ENCODE peak calls at places on chromosomes 1 and 21, in nine cellular contexts. S is GM04504; C is GM23248; L is naive thymus-derived CD8-positive, alpha-beta T cell; X is progenitor cell of endocrine pancreas; M is activated T-helper 1 cell treated with anti-CD3 and anti-CD28 coated beads, Interleukin-12 subunit alpha, Interleukin-12 subunit beta, Interleukin-2, Interleukin-4 antibody, amounts not matched to agents 30 ng/mL and 10 ng/mL and 1 ng/mL, durations not matched to agents 14 hours and 24 hours and 36 hours; Y is stimulated activated CD4-positive, alpha-beta T cell treated with anti-CD3 and anti-CD28 coated beads, Interleukin-12 subunit alpha, Interleukin-12 subunit beta, amount 100 ng/mL, for 4 hours; U is HT-29; G is mesothelial cell of epicardium. O is an unnamed sample.

GRCh38 chr21:29382029-29382654 is 83.4 kb downstream of the BACH1 start:
- DNase-seq in X (no peak), L (no peak), Y (no peak), C (peak), U (peak), S (no peak), M (no peak), G (no peak), O (peak)

GRCh38 chr1:203156280-203156679 is 19.3 kb downstream of the MYBPH start:
- DNase-seq in G (no peak), L (no peak), S (no peak), Y (no peak), M (no peak), X (no peak), C (no peak), U (peak), O (no peak)

GRCh38 chr1:20727746-20728316 is 4.7 kb downstream of the SH2D5 start:
- DNase-seq in X (no peak), U (no peak), L (no peak), Y (no peak), G (peak), C (no peak), M (no peak), S (no peak), O (no peak)

GRCh38 chr1:228011721-228012311 is 5.0 kb downstream of the WNT3A start:
- DNase-seq in S (no peak), Y (no peak), G (no peak), L (no peak), M (no peak), U (no peak), C (no peak), X (no peak), O (no peak)

GRCh38 chr1:230749150-230749549 is 2.0 kb downstream of the CAPN9 start:
- DNase-seq in C (no peak), L (no peak), S (no peak), Y (no peak), G (no peak), X (no peak), U (no peak), M (no peak), O (no peak)

GRCh38 chr1:193417420-193417819 is 231.0 kb upstream of the B3GALT2 start:
- DNase-seq in Y (no peak), C (peak), M (no peak), G (no peak), U (no peak), S (no peak), X (no peak), L (no peak), O (no peak)

GRCh38 chr21:30336596-30336995 is 898 bp downstream of the KRTAP27-1 start:
- DNase-seq in U (no peak), S (no peak), C (peak), L (no peak), X (no peak), G (no peak), M (no peak), Y (no peak), O (no peak)

GRCh38 chr21:42652527-42653491 is 612 bp upstream of the PDE9A start:
- DNase-seq in Y (no peak), C (peak), L (peak), G (no peak), S (no peak), X (peak), M (no peak), U (peak), O (no peak)

GRCh38 chr1:53346007-53346813 is 18.3 kb upstream of the LRP8 start:
- DNase-seq in Y (no peak), G (peak), L (no peak), M (no peak), U (no peak), X (peak), C (no peak), S (no peak), O (no peak)

GRCh38 chr1:242425232-242425631 is 99.3 kb downstream of the PLD5 start:
- DNase-seq in M (no peak), X (no peak), U (peak), Y (no peak), G (no peak), L (no peak), S (no peak), C (peak), O (no peak)

GRCh38 chr1:55700359-55701130 is 485.4 kb upstream of the USP24 start:
- DNase-seq in Y (no peak), X (no peak), C (peak), M (no peak), S (peak), G (no peak), U (no peak), L (no peak), O (no peak)

GRCh38 chr1:31977361-31978131 is 36.1 kb upstream of the KHDRBS1 start:
- DNase-seq in M (no peak), C (peak), S (peak), G (no peak), Y (no peak), U (peak), L (no peak), X (no peak), O (peak)

GRCh38 chr21:44532165-44532564 is 7.8 kb downstream of the KRTAP10-1 start:
- DNase-seq in M (no peak), X (no peak), L (no peak), S (no peak), U (no peak), G (no peak), Y (no peak), C (no peak), O (no peak)

O was measured in BJ.